ENCODE peak calls at places on chromosomes 2 and 18, in five cellular contexts. One of them, this sample, is unnamed. For H3K36me3, the result is how much of the 10 kb centered on the place peaks cover.

GRCh38 chr2:44902767-44903166 is 38.7 kb upstream of the SIX3 start:
- DNase-seq in OCI-LY7: no peak
- DNase-seq in thyroid gland: no peak
- DNase-seq in Peyer's patch: no peak
- DNase-seq in naive thymus-derived CD4-positive, alpha-beta T cell: no peak
- DNase-seq in this sample: no peak

GRCh38 chr2:170022692-170023091 is 155.3 kb upstream of the MYO3B start:
- DNase-seq in OCI-LY7: no peak
- DNase-seq in thyroid gland: no peak
- DNase-seq in Peyer's patch: no peak
- DNase-seq in naive thymus-derived CD4-positive, alpha-beta T cell: no peak
- DNase-seq in this sample: no peak

GRCh38 chr2:190075623-190076022 is 13.1 kb upstream of the MSTN start:
- DNase-seq in OCI-LY7: no peak
- DNase-seq in thyroid gland: no peak
- DNase-seq in Peyer's patch: no peak
- DNase-seq in naive thymus-derived CD4-positive, alpha-beta T cell: no peak
- DNase-seq in this sample: no peak

GRCh38 chr2:14189929-14190328 is 442.6 kb upstream of the LRATD1 start:
- DNase-seq in OCI-LY7: no peak
- DNase-seq in thyroid gland: no peak
- DNase-seq in Peyer's patch: no peak
- DNase-seq in naive thymus-derived CD4-positive, alpha-beta T cell: no peak
- DNase-seq in this sample: no peak

GRCh38 chr2:8575810-8576423 is 105.9 kb upstream of the ID2 start:
- DNase-seq in OCI-LY7: peak
- DNase-seq in thyroid gland: no peak
- DNase-seq in Peyer's patch: no peak
- DNase-seq in naive thymus-derived CD4-positive, alpha-beta T cell: no peak
- DNase-seq in this sample: no peak

GRCh38 chr2:156883828-156884615 is 373.5 kb upstream of the GALNT5 start:
- DNase-seq in OCI-LY7: no peak
- DNase-seq in thyroid gland: no peak
- DNase-seq in Peyer's patch: no peak
- DNase-seq in naive thymus-derived CD4-positive, alpha-beta T cell: no peak
- DNase-seq in this sample: no peak

GRCh38 chr2:108384662-108385393 is 7.1 kb downstream of the SULT1C4 start:
- DNase-seq in OCI-LY7: no peak
- DNase-seq in thyroid gland: no peak
- DNase-seq in Peyer's patch: no peak
- DNase-seq in naive thymus-derived CD4-positive, alpha-beta T cell: no peak
- DNase-seq in this sample: no peak

GRCh38 chr2:172588931-172589330 is 33.0 kb downstream of the PDK1 start:
- DNase-seq in OCI-LY7: no peak
- DNase-seq in thyroid gland: no peak
- DNase-seq in Peyer's patch: no peak
- DNase-seq in naive thymus-derived CD4-positive, alpha-beta T cell: no peak
- DNase-seq in this sample: no peak

GRCh38 chr2:216535454-216535995 is 36.9 kb downstream of the RPL37A start:
- DNase-seq in OCI-LY7: no peak
- DNase-seq in thyroid gland: peak
- DNase-seq in Peyer's patch: peak
- DNase-seq in naive thymus-derived CD4-positive, alpha-beta T cell: no peak
- DNase-seq in this sample: peak

GRCh38 chr2:25165992-25166618 is 2.3 kb downstream of the POMC start:
- DNase-seq in OCI-LY7: peak
- DNase-seq in thyroid gland: peak
- DNase-seq in Peyer's patch: peak
- DNase-seq in naive thymus-derived CD4-positive, alpha-beta T cell: no peak
- DNase-seq in this sample: peak

GRCh38 chr18:58863539-58864145 is 1.0 kb upstream of the ZNF532 start:
- DNase-seq in OCI-LY7: peak
- DNase-seq in thyroid gland: peak
- DNase-seq in Peyer's patch: peak
- DNase-seq in naive thymus-derived CD4-positive, alpha-beta T cell: peak
- DNase-seq in this sample: peak

GRCh38 chr2:5290911-5291546 is 401.2 kb upstream of the SOX11 start:
- DNase-seq in OCI-LY7: peak
- DNase-seq in thyroid gland: no peak
- DNase-seq in Peyer's patch: no peak
- DNase-seq in naive thymus-derived CD4-positive, alpha-beta T cell: no peak
- DNase-seq in this sample: no peak

GRCh38 chr2:43276517-43276931 is 50.1 kb upstream of the ZFP36L2 start:
- DNase-seq in OCI-LY7: no peak
- DNase-seq in thyroid gland: no peak
- DNase-seq in Peyer's patch: no peak
- DNase-seq in naive thymus-derived CD4-positive, alpha-beta T cell: no peak
- DNase-seq in this sample: no peak

GRCh38 chr2:213150315-213150951 is 979 bp downstream of the IKZF2 start:
- DNase-seq in OCI-LY7: peak
- DNase-seq in thyroid gland: peak
- DNase-seq in Peyer's patch: no peak
- DNase-seq in naive thymus-derived CD4-positive, alpha-beta T cell: no peak
- DNase-seq in this sample: peak

GRCh38 chr2:153416071-153416470 is 62.5 kb downstream of the RPRM start:
- DNase-seq in OCI-LY7: no peak
- DNase-seq in thyroid gland: no peak
- DNase-seq in Peyer's patch: no peak
- DNase-seq in naive thymus-derived CD4-positive, alpha-beta T cell: no peak
- DNase-seq in this sample: no peak

GRCh38 chr2:119485336-119486110 is 38.8 kb downstream of the SCTR start:
- DNase-seq in OCI-LY7: no peak
- DNase-seq in thyroid gland: no peak
- DNase-seq in Peyer's patch: no peak
- DNase-seq in naive thymus-derived CD4-positive, alpha-beta T cell: no peak
- DNase-seq in this sample: no peak

GRCh38 chr2:80074321-80074720 is 230.2 kb downstream of the LRRTM1 start:
- DNase-seq in OCI-LY7: no peak
- DNase-seq in thyroid gland: no peak
- DNase-seq in Peyer's patch: no peak
- DNase-seq in naive thymus-derived CD4-positive, alpha-beta T cell: no peak
- DNase-seq in this sample: no peak

GRCh38 chr2:177692042-177692823 is 299.7 kb downstream of the AGPS start:
- DNase-seq in OCI-LY7: no peak
- DNase-seq in thyroid gland: no peak
- DNase-seq in Peyer's patch: no peak
- DNase-seq in naive thymus-derived CD4-positive, alpha-beta T cell: no peak
- DNase-seq in this sample: no peak

GRCh38 chr2:84781942-84782716 is 98.8 kb downstream of the TRABD2A start:
- DNase-seq in OCI-LY7: peak
- DNase-seq in thyroid gland: peak
- DNase-seq in Peyer's patch: peak
- DNase-seq in naive thymus-derived CD4-positive, alpha-beta T cell: no peak
- DNase-seq in this sample: peak

GRCh38 chr2:231182500-231182899 is 15.9 kb upstream of the ARMC9 start:
- DNase-seq in OCI-LY7: no peak
- DNase-seq in thyroid gland: no peak
- DNase-seq in Peyer's patch: no peak
- DNase-seq in naive thymus-derived CD4-positive, alpha-beta T cell: no peak
- DNase-seq in this sample: no peak

GRCh38 chr2:120779781-120780283 is 44.2 kb downstream of the GLI2 start:
- DNase-seq in OCI-LY7: no peak
- DNase-seq in thyroid gland: no peak
- DNase-seq in Peyer's patch: no peak
- DNase-seq in naive thymus-derived CD4-positive, alpha-beta T cell: no peak
- DNase-seq in this sample: no peak

GRCh38 chr2:201972621-201973255 is 60.9 kb upstream of the FZD7 start:
- DNase-seq in OCI-LY7: no peak
- DNase-seq in thyroid gland: no peak
- DNase-seq in Peyer's patch: no peak
- DNase-seq in naive thymus-derived CD4-positive, alpha-beta T cell: no peak
- DNase-seq in this sample: no peak

GRCh38 chr18:48922801-48923730 is 27.7 kb downstream of the SMAD7 start:
- DNase-seq in OCI-LY7: no peak
- DNase-seq in thyroid gland: no peak
- DNase-seq in Peyer's patch: peak
- DNase-seq in naive thymus-derived CD4-positive, alpha-beta T cell: no peak
- DNase-seq in this sample: peak

GRCh38 chr2:241967745-241968144 is 98.2 kb downstream of the RTP5 start:
- DNase-seq in OCI-LY7: peak
- DNase-seq in thyroid gland: no peak
- DNase-seq in Peyer's patch: peak
- DNase-seq in naive thymus-derived CD4-positive, alpha-beta T cell: no peak
- DNase-seq in this sample: no peak

GRCh38 chr2:227655454-227655853 is 11.2 kb upstream of the SCYGR5 start:
- DNase-seq in OCI-LY7: no peak
- DNase-seq in thyroid gland: no peak
- DNase-seq in Peyer's patch: peak
- DNase-seq in naive thymus-derived CD4-positive, alpha-beta T cell: no peak
- DNase-seq in this sample: no peak

GRCh38 chr18:24270937-24271380 is 126.7 kb downstream of the OSBPL1A start:
- DNase-seq in OCI-LY7: no peak
- DNase-seq in thyroid gland: peak
- DNase-seq in Peyer's patch: no peak
- DNase-seq in naive thymus-derived CD4-positive, alpha-beta T cell: no peak
- DNase-seq in this sample: no peak

GRCh38 chr18:50579061-50579774 is 19.3 kb downstream of the MAPK4 start:
- DNase-seq in OCI-LY7: no peak
- DNase-seq in thyroid gland: no peak
- DNase-seq in Peyer's patch: no peak
- DNase-seq in naive thymus-derived CD4-positive, alpha-beta T cell: no peak
- DNase-seq in this sample: no peak

GRCh38 chr2:115163572-115163971 is 721.1 kb downstream of the DPP10 start:
- DNase-seq in OCI-LY7: no peak
- DNase-seq in thyroid gland: no peak
- DNase-seq in Peyer's patch: no peak
- DNase-seq in naive thymus-derived CD4-positive, alpha-beta T cell: no peak
- DNase-seq in this sample: no peak

GRCh38 chr2:115160523-115161521 is 718.4 kb downstream of the DPP10 start:
- DNase-seq in OCI-LY7: no peak
- DNase-seq in thyroid gland: peak
- DNase-seq in Peyer's patch: peak
- DNase-seq in naive thymus-derived CD4-positive, alpha-beta T cell: no peak
- DNase-seq in this sample: peak

GRCh38 chr2:115161531-115162453 is 719.4 kb downstream of the DPP10 start:
- DNase-seq in OCI-LY7: no peak
- DNase-seq in thyroid gland: peak
- DNase-seq in Peyer's patch: peak
- DNase-seq in naive thymus-derived CD4-positive, alpha-beta T cell: no peak
- DNase-seq in this sample: peak

GRCh38 chr2:115165529-115166109 is 723.2 kb downstream of the DPP10 start:
- DNase-seq in OCI-LY7: peak
- DNase-seq in thyroid gland: no peak
- DNase-seq in Peyer's patch: no peak
- DNase-seq in naive thymus-derived CD4-positive, alpha-beta T cell: no peak
- DNase-seq in this sample: no peak

GRCh38 chr2:115162454-115163293 is 720.2 kb downstream of the DPP10 start:
- DNase-seq in OCI-LY7: no peak
- DNase-seq in thyroid gland: peak
- DNase-seq in Peyer's patch: no peak
- DNase-seq in naive thymus-derived CD4-positive, alpha-beta T cell: no peak
- DNase-seq in this sample: no peak
- H3K4me3 ChIP-seq in OCI-LY7: no peak
- H3K4me3 ChIP-seq in thyroid gland: no peak
- H3K4me3 ChIP-seq in Peyer's patch: no peak
- H3K4me3 ChIP-seq in naive thymus-derived CD4-positive, alpha-beta T cell: no peak
- H3K4me3 ChIP-seq in this sample: peak

GRCh38 chr2:27203741-27204140 is 8.1 kb upstream of the ATRAID start:
- DNase-seq in OCI-LY7: no peak
- DNase-seq in thyroid gland: no peak
- DNase-seq in Peyer's patch: no peak
- DNase-seq in naive thymus-derived CD4-positive, alpha-beta T cell: no peak
- DNase-seq in this sample: no peak

GRCh38 chr2:27206346-27206745 is 5.5 kb upstream of the ATRAID start:
- DNase-seq in OCI-LY7: no peak
- DNase-seq in thyroid gland: no peak
- DNase-seq in Peyer's patch: no peak
- DNase-seq in naive thymus-derived CD4-positive, alpha-beta T cell: no peak
- DNase-seq in this sample: no peak

GRCh38 chr2:27204566-27204965 is 7.3 kb upstream of the ATRAID start:
- DNase-seq in OCI-LY7: no peak
- DNase-seq in thyroid gland: no peak
- DNase-seq in Peyer's patch: peak
- DNase-seq in naive thymus-derived CD4-positive, alpha-beta T cell: no peak
- DNase-seq in this sample: no peak

GRCh38 chr2:27202829-27203228 is 9.0 kb upstream of the ATRAID start:
- DNase-seq in OCI-LY7: no peak
- DNase-seq in thyroid gland: no peak
- DNase-seq in Peyer's patch: no peak
- DNase-seq in naive thymus-derived CD4-positive, alpha-beta T cell: no peak
- DNase-seq in this sample: no peak

DNA sequence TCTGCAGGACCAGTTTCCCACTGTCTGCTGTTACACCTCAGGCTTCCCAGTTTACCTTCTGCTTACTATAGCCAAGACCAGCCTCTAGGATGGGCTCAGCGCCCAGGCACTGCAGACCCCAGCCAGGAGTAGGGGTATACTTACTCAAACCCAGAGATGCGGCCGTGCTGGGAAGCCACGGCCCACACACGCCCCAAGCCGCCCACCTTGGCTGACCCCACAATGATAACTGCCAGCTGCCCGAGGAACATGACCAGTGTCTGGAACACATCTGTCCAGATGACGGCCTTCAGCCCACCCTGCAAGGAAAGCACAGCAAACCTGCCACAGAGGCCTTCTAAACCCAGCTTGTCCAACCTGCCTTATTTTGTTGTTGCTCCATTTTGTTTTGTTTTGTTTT is 6.6 kb upstream of the ATRAID start:
- DNase-seq in OCI-LY7: no peak
- DNase-seq in thyroid gland: no peak
- DNase-seq in Peyer's patch: peak
- DNase-seq in naive thymus-derived CD4-positive, alpha-beta T cell: no peak
- DNase-seq in this sample: no peak
- H3K36me3 ChIP-seq in OCI-LY7: half or more
- H3K36me3 ChIP-seq in thyroid gland: under half
- H3K36me3 ChIP-seq in Peyer's patch: under half
- H3K36me3 ChIP-seq in naive thymus-derived CD4-positive, alpha-beta T cell: under half
- H3K36me3 ChIP-seq in this sample: under half

DNA sequence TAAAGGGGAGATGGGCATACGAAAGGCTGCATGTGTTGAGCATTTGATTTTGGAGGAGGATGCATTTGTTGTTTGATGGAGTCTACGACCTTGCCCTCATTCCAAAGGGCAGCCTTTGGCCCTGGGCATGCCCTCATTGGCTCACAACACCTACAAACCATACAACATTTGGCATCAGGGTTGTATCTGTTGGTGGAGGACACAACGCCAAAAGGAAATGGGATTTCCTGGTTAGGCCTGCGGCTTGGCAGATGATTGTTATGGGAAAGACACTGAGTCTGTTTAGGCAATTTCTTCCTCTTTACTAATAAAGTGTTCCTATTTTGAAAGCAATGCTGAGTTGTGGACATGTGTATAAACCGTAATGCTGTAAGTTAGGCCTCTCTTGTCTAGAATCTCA is 246.9 kb downstream of the LDLRAD4 start:
- DNase-seq in OCI-LY7: peak
- DNase-seq in thyroid gland: no peak
- DNase-seq in Peyer's patch: no peak
- DNase-seq in naive thymus-derived CD4-positive, alpha-beta T cell: no peak
- DNase-seq in this sample: no peak
- H3K4me3 ChIP-seq in OCI-LY7: peak
- H3K4me3 ChIP-seq in thyroid gland: no peak
- H3K4me3 ChIP-seq in Peyer's patch: peak
- H3K4me3 ChIP-seq in naive thymus-derived CD4-positive, alpha-beta T cell: peak
- H3K4me3 ChIP-seq in this sample: no peak

GRCh38 chr2:61377046-61377445 is 93.8 kb downstream of the USP34 start:
- DNase-seq in OCI-LY7: no peak
- DNase-seq in thyroid gland: no peak
- DNase-seq in Peyer's patch: no peak
- DNase-seq in naive thymus-derived CD4-positive, alpha-beta T cell: no peak
- DNase-seq in this sample: no peak
- H3K36me3 ChIP-seq in OCI-LY7: half or more
- H3K36me3 ChIP-seq in thyroid gland: under half
- H3K36me3 ChIP-seq in Peyer's patch: under half
- H3K36me3 ChIP-seq in naive thymus-derived CD4-positive, alpha-beta T cell: under half
- H3K36me3 ChIP-seq in this sample: under half

This sample was measured in transverse colon.